ENCODE peak calls at places on chromosomes 2 and 18, in five cellular contexts. Y is Caki2, P is left ventricle myocardium inferior, C is NAMALWA, V is OCI-LY7. D is an unnamed sample.

GRCh38 chr2:124035001-124035400 is 9.9 kb downstream of the CNTNAP5 start:
- DNase-seq in V (no peak), P (no peak), C (no peak), Y (no peak), D (no peak)

GRCh38 chr18:60445341-60445740 is 72.8 kb upstream of the MC4R start:
- DNase-seq in V (no peak), Y (no peak), P (no peak), C (no peak), D (no peak)

GRCh38 chr2:73859721-73860586 is 31.2 kb downstream of the STAMBP start:
- DNase-seq in C (no peak), V (no peak), P (no peak), Y (peak; percentile 71), D (no peak)

GRCh38 chr2:160353166-160353565 is 140.4 kb downstream of the RBMS1 start:
- DNase-seq in P (no peak), V (peak; percentile 33), C (peak; percentile 37), Y (no peak), D (no peak)

GRCh38 chr2:238278626-238279323 is 9.6 kb downstream of the PER2 start:
- DNase-seq in P (no peak), Y (no peak), C (no peak), V (peak; percentile 24), D (no peak)

GRCh38 chr2:119735565-119735964 is 24.2 kb upstream of the PTPN4 start:
- DNase-seq in P (no peak), Y (no peak), C (no peak), V (no peak), D (no peak)

GRCh38 chr18:40782731-40783130 is 1172.3 kb upstream of the PIK3C3 start:
- DNase-seq in Y (no peak), P (no peak), C (no peak), V (no peak), D (no peak)

GRCh38 chr18:23498062-23498582 is 5.2 kb upstream of the RMC1 start:
- DNase-seq in P (no peak), C (no peak), Y (no peak), V (peak; percentile 43), D (no peak)

GRCh38 chr2:66283776-66284175 is 151.1 kb upstream of the MEIS1 start:
- DNase-seq in Y (no peak), V (no peak), C (no peak), P (no peak), D (no peak)

GRCh38 chr18:9333441-9334350 is 877 bp upstream of the TWSG1 start:
- DNase-seq in Y (peak; percentile 73), V (no peak), C (no peak), P (no peak), D (no peak)

GRCh38 chr2:48482313-48482712 is 47.6 kb upstream of the STON1 start:
- DNase-seq in Y (peak; percentile 18), V (no peak), C (no peak), P (no peak), D (no peak)

GRCh38 chr18:70308555-70309294 is 19.9 kb downstream of the SOCS6 start:
- DNase-seq in Y (no peak), C (no peak), V (no peak), P (no peak), D (no peak)

GRCh38 chr2:124836415-124836814 is 811.3 kb downstream of the CNTNAP5 start:
- DNase-seq in P (no peak), C (no peak), Y (no peak), V (no peak), D (no peak)

GRCh38 chr18:57210101-57210661 is 63.3 kb downstream of the BOD1L2 start:
- DNase-seq in Y (peak; percentile 76), P (peak; percentile 20), V (no peak), C (no peak), D (no peak)

GRCh38 chr2:106193491-106193976 is 567 bp downstream of the UXS1 start:
- DNase-seq in P (peak; percentile 25), C (peak; percentile 54), V (peak; percentile 29), Y (no peak), D (peak; percentile 42)

GRCh38 chr2:151192681-151193080 is 69.0 kb downstream of the RBM43 start:
- DNase-seq in P (no peak), V (no peak), C (no peak), Y (no peak), D (no peak)

GRCh38 chr18:7898181-7898580 is 331.1 kb downstream of the PTPRM start:
- DNase-seq in C (no peak), P (no peak), Y (no peak), V (no peak), D (no peak)

GRCh38 chr2:178273787-178274360 is 79.6 kb downstream of the OSBPL6 start:
- DNase-seq in Y (no peak), V (no peak), P (no peak), C (no peak), D (no peak)

GRCh38 chr2:214471990-214472389 is 61.1 kb downstream of the VWC2L start:
- DNase-seq in Y (no peak), C (no peak), P (no peak), V (no peak), D (no peak)

GRCh38 chr18:35106845-35107148 is 65.6 kb downstream of the MAPRE2 start:
- DNase-seq in Y (no peak), V (no peak), P (no peak), C (no peak), D (no peak)

GRCh38 chr2:9069496-9069991 is 66.1 kb upstream of the MBOAT2 start:
- DNase-seq in V (no peak), C (no peak), P (no peak), Y (no peak), D (no peak)

GRCh38 chr2:195664528-195664927 is 7.5 kb downstream of the SLC39A10 start:
- DNase-seq in P (no peak), C (no peak), Y (no peak), V (no peak), D (no peak)

GRCh38 chr2:45013229-45014015 is 4.2 kb upstream of the SIX2 start:
- DNase-seq in V (no peak), C (no peak), Y (no peak), P (no peak), D (no peak)

GRCh38 chr2:82636411-82637020 is 1822.6 kb downstream of the SUCLG1 start:
- DNase-seq in P (no peak), V (no peak), C (no peak), Y (no peak), D (no peak)

GRCh38 chr2:162244559-162245031 is 1.4 kb upstream of the FAP start:
- DNase-seq in P (no peak), C (no peak), V (no peak), Y (peak; percentile 12), D (no peak)

GRCh38 chr2:60867007-60867406 is 14.4 kb upstream of the REL start:
- DNase-seq in V (no peak), Y (no peak), C (no peak), P (no peak), D (no peak)

GRCh38 chr18:7945882-7946281 is 378.8 kb downstream of the PTPRM start:
- DNase-seq in V (no peak), P (no peak), Y (peak; percentile 88), C (no peak), D (no peak)

GRCh38 chr18:76395609-76396008 is 99.4 kb downstream of the ZNF516 start:
- DNase-seq in P (no peak), Y (no peak), V (no peak), C (no peak), D (no peak)

GRCh38 chr18:9103488-9103887 is 989 bp downstream of the NDUFV2 start:
- DNase-seq in V (peak; percentile 45), P (no peak), C (peak; percentile 55), Y (peak; percentile 26), D (no peak)

GRCh38 chr2:85971369-85971768 is 82.6 kb upstream of the ST3GAL5 start:
- DNase-seq in P (no peak), V (no peak), C (no peak), Y (no peak), D (no peak)

GRCh38 chr2:222290691-222291484 is 7.9 kb downstream of the PAX3 start:
- DNase-seq in V (no peak), Y (no peak), P (no peak), C (no peak), D (no peak)